ENCODE peak calls at places on chromosomes 5 and 9, in five cellular contexts. G is hepatocyte, C is IMR-90, W is heart left ventricle, S is endodermal cell. Q is an unnamed sample.
A peak's percentile ranks its signal among the peaks of the same experiment; 100 is the strongest.

GRCh38 chr5:376951-377325 is 55.4 kb downstream of the AHRR start:
- DNase-seq in G (no peak), S (no peak), W (no peak), C (no peak), Q (no peak)

GRCh38 chr5:81426347-81426746 is 32.4 kb upstream of the ACOT12 start:
- DNase-seq in C (no peak), W (no peak), S (no peak), G (no peak), Q (no peak)

GRCh38 chr9:112531666-112532282 is 45.1 kb downstream of the KIAA1958 start:
- DNase-seq in C (peak; percentile 43), G (no peak), S (no peak), W (no peak), Q (no peak)

GRCh38 chr9:123938401-123938800 is 8.5 kb upstream of the DENND1A start:
- DNase-seq in S (no peak), C (no peak), W (no peak), G (no peak), Q (no peak)

GRCh38 chr9:72362680-72363139 is 2.3 kb downstream of the ZFAND5 start:
- DNase-seq in W (peak; percentile 85), C (peak; percentile 76), S (peak; percentile 57), G (peak; percentile 83), Q (peak; percentile 92)

GRCh38 chr5:17113174-17113941 is 104.1 kb upstream of the BASP1 start:
- DNase-seq in S (no peak), C (peak; percentile 89), W (no peak), G (no peak), Q (no peak)

GRCh38 chr5:6731465-6732237 is 18.4 kb downstream of the TENT4A start:
- DNase-seq in G (no peak), S (no peak), W (no peak), C (peak; percentile 41), Q (no peak)

GRCh38 chr9:136671646-136672430 is 9.1 kb downstream of the EGFL7 start:
- DNase-seq in C (no peak), W (no peak), S (peak; percentile 89), G (peak; percentile 68), Q (no peak)

GRCh38 chr9:2727966-2728613 is 10.8 kb downstream of the KCNV2 start:
- DNase-seq in S (peak; percentile 67), W (peak; percentile 45), C (peak; percentile 71), G (peak; percentile 72), Q (no peak)

GRCh38 chr5:180818942-180819341 is 16.3 kb upstream of the MGAT1 start:
- DNase-seq in S (no peak), G (no peak), C (no peak), W (no peak), Q (no peak)

GRCh38 chr9:109311731-109312130 is 9.1 kb downstream of the EPB41L4B start:
- DNase-seq in C (no peak), S (no peak), G (no peak), W (no peak), Q (no peak)

GRCh38 chr9:710951-711745 is 130.3 kb upstream of the DMRT1 start:
- DNase-seq in S (no peak), C (no peak), W (no peak), G (no peak), Q (no peak)

GRCh38 chr9:121889990-121890563 is 203.0 kb downstream of the TTLL11 start:
- DNase-seq in G (no peak), C (peak; percentile 87), W (peak; percentile 34), S (no peak), Q (no peak)

GRCh38 chr9:132942541-132943182 is 1.8 kb downstream of the TSC1 start:
- DNase-seq in W (no peak), S (no peak), G (no peak), C (peak; percentile 69), Q (no peak)

GRCh38 chr9:132986114-132986513 is 7.6 kb downstream of the GFI1B start:
- DNase-seq in G (no peak), C (no peak), S (no peak), W (peak; percentile 60), Q (no peak)

GRCh38 chr5:98524796-98525195 is 248.7 kb upstream of the RGMB start:
- DNase-seq in C (no peak), W (no peak), G (no peak), S (no peak), Q (no peak)

GRCh38 chr5:137383909-137384308 is 115.2 kb downstream of the SPOCK1 start:
- DNase-seq in S (no peak), W (no peak), G (no peak), C (no peak), Q (no peak)

GRCh38 chr9:20623748-20624124 is 1.4 kb upstream of the MLLT3 start:
- DNase-seq in C (peak; percentile 5), G (no peak), S (no peak), W (no peak), Q (no peak)

GRCh38 chr9:135926402-135927194 is 19.3 kb upstream of the CAMSAP1 start:
- DNase-seq in W (peak; percentile 47), C (peak; percentile 61), G (no peak), S (no peak), Q (peak; percentile 74)

GRCh38 chr5:6228257-6229250 is 149.8 kb downstream of the MED10 start:
- DNase-seq in G (no peak), C (no peak), S (no peak), W (no peak), Q (no peak)

GRCh38 chr9:71895122-71895521 is 15.9 kb downstream of the ABHD17B start:
- DNase-seq in G (no peak), S (no peak), C (peak; percentile 50), W (no peak), Q (no peak)

GRCh38 chr5:31844615-31845345 is 205.8 kb downstream of the PDZD2 start:
- DNase-seq in S (no peak), W (no peak), G (no peak), C (no peak), Q (no peak)

GRCh38 chr5:130024006-130024405 is 119.7 kb downstream of the CHSY3 start:
- DNase-seq in G (no peak), W (no peak), S (no peak), C (no peak), Q (no peak)

GRCh38 chr5:140358738-140359310 is 1.2 kb upstream of the SLC4A9 start:
- DNase-seq in C (peak; percentile 51), W (no peak), G (no peak), S (peak; percentile 86), Q (no peak)

GRCh38 chr9:6441269-6441668 is 28.3 kb downstream of the UHRF2 start:
- DNase-seq in W (no peak), S (no peak), C (peak; percentile 27), G (no peak), Q (no peak)

GRCh38 chr9:91073049-91073810 is 271.6 kb downstream of the SYK start:
- DNase-seq in G (no peak), C (no peak), W (no peak), S (no peak), Q (no peak)
- H3K27ac ChIP-seq in G (no peak overlapping the region), C (no peak overlapping the region), W (no peak overlapping the region), S (no peak overlapping the region), Q (no peak overlapping the region)

GRCh38 chr9:127850286-127850830 is 4.1 kb downstream of the ENG start:
- DNase-seq in C (no peak), W (no peak), G (no peak), S (no peak), Q (no peak)
- H3K27ac ChIP-seq in C (no peak overlapping the region), W (peak overlapping the region; percentile 95), G (no peak overlapping the region), S (no peak overlapping the region), Q (no peak overlapping the region)

GRCh38 chr9:76859860-76860259 is 46.1 kb downstream of the PRUNE2 start:
- DNase-seq in S (no peak), C (no peak), W (no peak), G (no peak), Q (no peak)
- H3K27ac ChIP-seq in S (no peak overlapping the region), C (no peak overlapping the region), W (no peak overlapping the region), G (no peak overlapping the region), Q (no peak overlapping the region)

GRCh38 chr5:43038523-43038989 is 1.6 kb downstream of the ANXA2R start:
- DNase-seq in C (peak; percentile 82), S (no peak), W (peak; percentile 36), G (no peak), Q (no peak)
- H3K27ac ChIP-seq in C (peak overlapping the region; percentile 96), S (no peak overlapping the region), W (peak overlapping the region; percentile 95), G (peak overlapping the region; percentile 3), Q (no peak overlapping the region)

Q was measured in tibial artery.